ENCODE peak calls at places on chromosomes 2 and 18, in four cellular contexts. H is WTC11, B is SK-N-SH, U is K562. P is an unnamed sample.

GRCh38 chr2:242017086-242017485 is 147.6 kb downstream of the RTP5 start:
- DNase-seq in H (no peak), U (no peak), B (no peak), P (no peak)

GRCh38 chr2:24972315-24972958 is 682 bp upstream of the DNAJC27 start:
- DNase-seq in U (peak), H (no peak), B (peak), P (no peak)

GRCh38 chr2:115389024-115389423 is 946.6 kb downstream of the DPP10 start:
- DNase-seq in B (no peak), U (no peak), H (no peak), P (no peak)

GRCh38 chr2:42052702-42053481 is 5.1 kb downstream of the PKDCC start:
- DNase-seq in H (no peak), U (peak), B (no peak), P (no peak)

GRCh38 chr2:53235836-53236582 is 531.6 kb upstream of the CHAC2 start:
- DNase-seq in H (no peak), B (no peak), U (no peak), P (no peak)

GRCh38 chr2:173347305-173348168 is 7.1 kb upstream of the CDCA7 start:
- DNase-seq in U (no peak), B (no peak), H (no peak), P (no peak)

GRCh38 chr2:18545384-18545783 is 15.1 kb downstream of the RDH14 start:
- DNase-seq in H (no peak), U (no peak), B (no peak), P (no peak)

GRCh38 chr2:74290466-74291216 is 52.6 kb downstream of the SLC4A5 start:
- DNase-seq in U (no peak), B (no peak), H (no peak), P (no peak)

GRCh38 chr2:203730076-203730729 is 23.8 kb downstream of the CD28 start:
- DNase-seq in B (no peak), H (no peak), U (no peak), P (no peak)

GRCh38 chr2:104050632-104051242 is 803.2 kb upstream of the POU3F3 start:
- DNase-seq in B (no peak), U (no peak), H (no peak), P (no peak)

GRCh38 chr18:12579775-12580174 is 78.1 kb downstream of the SPIRE1 start:
- DNase-seq in H (no peak), U (no peak), B (no peak), P (no peak)

GRCh38 chr2:143885461-143885860 is 634.5 kb downstream of the ZEB2 start:
- DNase-seq in H (no peak), B (no peak), U (no peak), P (no peak)

GRCh38 chr18:3726241-3726951 is 276.4 kb downstream of the TGIF1 start:
- DNase-seq in B (no peak), H (no peak), U (no peak), P (no peak)

GRCh38 chr18:34258176-34258575 is 33.5 kb upstream of the NOL4 start:
- DNase-seq in H (no peak), B (no peak), U (no peak), P (no peak)

GRCh38 chr2:183269956-183270355 is 145.7 kb downstream of the NUP35 start:
- DNase-seq in B (no peak), H (no peak), U (no peak), P (no peak)

GRCh38 chr18:45670281-45670962 is 53.6 kb upstream of the SLC14A1 start:
- DNase-seq in U (peak), H (no peak), B (no peak), P (no peak)

GRCh38 chr18:37421349-37422080 is 144.1 kb downstream of the CELF4 start:
- DNase-seq in H (no peak), B (no peak), U (no peak), P (no peak)

GRCh38 chr2:191578031-191578430 is 99.9 kb upstream of the NABP1 start:
- DNase-seq in B (no peak), H (no peak), U (no peak), P (no peak)

GRCh38 chr2:71226391-71226964 is 425 bp downstream of the PAIP2B start:
- DNase-seq in U (no peak), B (peak), H (peak), P (peak)

GRCh38 chr2:120109186-120110061 is 96.5 kb downstream of the EPB41L5 start:
- DNase-seq in B (peak), U (peak), H (no peak), P (no peak)

GRCh38 chr2:143034292-143035074 is 94.7 kb upstream of the ARHGAP15 start:
- DNase-seq in B (peak), H (peak), U (peak), P (no peak)

GRCh38 chr2:129152514-129152913 is 827.0 kb upstream of the RAB6C start:
- DNase-seq in H (no peak), B (no peak), U (no peak), P (no peak)

GRCh38 chr2:165436559-165436958 is 32.9 kb upstream of the CSRNP3 start:
- DNase-seq in B (no peak), U (no peak), H (no peak), P (no peak)

GRCh38 chr2:128921740-128922139 is 603.1 kb upstream of the HS6ST1 start:
- DNase-seq in H (no peak), U (no peak), B (no peak), P (no peak)

GRCh38 chr2:170660406-170660805 is 54.7 kb upstream of the SP5 start:
- DNase-seq in H (no peak), U (no peak), B (no peak), P (no peak)

GRCh38 chr2:156242874-156243273 is 89.6 kb downstream of the NR4A2 start:
- DNase-seq in B (no peak), H (no peak), U (no peak), P (no peak)

GRCh38 chr18:24426073-24426397 is 435 bp upstream of the IMPACT start:
- DNase-seq in U (no peak), H (no peak), B (no peak), P (no peak)

GRCh38 chr2:105373344-105373781 is 25.5 kb downstream of the FHL2 start:
- DNase-seq in U (no peak), H (no peak), B (no peak), P (no peak)

GRCh38 chr2:28201711-28202180 is 190.9 kb upstream of the FOSL2 start:
- DNase-seq in B (no peak), U (no peak), H (no peak), P (no peak)

GRCh38 chr2:135909976-135910375 is 33.7 kb upstream of the MCM6 start:
- DNase-seq in H (no peak), B (no peak), U (no peak), P (no peak)

GRCh38 chr18:62497171-62497783 is 25.5 kb upstream of the ZCCHC2 start:
- DNase-seq in H (no peak), U (no peak), B (no peak), P (no peak)

GRCh38 chr2:233426619-233427342 is 72.5 kb downstream of the DGKD start:
- DNase-seq in B (no peak), H (no peak), U (peak), P (no peak)

GRCh38 chr2:25674003-25674362 is 606 bp upstream of the DTNB start:
- DNase-seq in U (no peak), B (no peak), H (no peak), P (no peak)

GRCh38 chr2:234204480-234204879 is 154.0 kb downstream of the SPP2 start:
- DNase-seq in U (no peak), B (no peak), H (no peak), P (no peak)

GRCh38 chr2:218745160-218745558 is 34.5 kb downstream of the TTLL4 start:
- DNase-seq in H (no peak), B (no peak), U (peak), P (no peak)

GRCh38 chr2:217291259-217291658 is 431.4 kb upstream of the TNP1 start:
- DNase-seq in H (no peak), B (no peak), U (no peak), P (no peak)

GRCh38 chr18:13617826-13618515 is 108.4 kb downstream of the FAM210A start:
- DNase-seq in H (no peak), U (no peak), B (no peak), P (no peak)

GRCh38 chr18:49647496-49648168 is 85.8 kb downstream of the LIPG start:
- DNase-seq in H (no peak), U (no peak), B (no peak), P (no peak)

GRCh38 chr2:103284750-103285149 is 522.9 kb downstream of the TMEM182 start:
- DNase-seq in U (no peak), H (no peak), B (no peak), P (no peak)

GRCh38 chr18:80074183-80074582 is 34.9 kb upstream of the ADNP2 start:
- DNase-seq in B (no peak), H (no peak), U (no peak), P (no peak)

GRCh38 chr18:80075940-80076339 is 33.1 kb upstream of the ADNP2 start:
- DNase-seq in H (no peak), U (no peak), B (no peak), P (no peak)

GRCh38 chr18:80077873-80078272 is 31.2 kb upstream of the ADNP2 start:
- DNase-seq in H (no peak), U (no peak), B (no peak), P (no peak)

GRCh38 chr18:80070825-80071224 is 36.6 kb downstream of the RBFA start:
- DNase-seq in H (no peak), U (no peak), B (no peak), P (no peak)

GRCh38 chr18:80076379-80076778 is 32.7 kb upstream of the ADNP2 start:
- DNase-seq in B (no peak), H (no peak), U (no peak), P (no peak)
- TF ChIP-seq TEAD4 in B (no peak), H (no peak), U (no peak), P (no peak)

GRCh38 chr18:39053569-39053968 is 1488.0 kb upstream of the CELF4 start:
- DNase-seq in B (peak), U (no peak), H (no peak), P (no peak)
- TF ChIP-seq TEAD4 in B (no peak), U (no peak), H (no peak), P (no peak)

DNA sequence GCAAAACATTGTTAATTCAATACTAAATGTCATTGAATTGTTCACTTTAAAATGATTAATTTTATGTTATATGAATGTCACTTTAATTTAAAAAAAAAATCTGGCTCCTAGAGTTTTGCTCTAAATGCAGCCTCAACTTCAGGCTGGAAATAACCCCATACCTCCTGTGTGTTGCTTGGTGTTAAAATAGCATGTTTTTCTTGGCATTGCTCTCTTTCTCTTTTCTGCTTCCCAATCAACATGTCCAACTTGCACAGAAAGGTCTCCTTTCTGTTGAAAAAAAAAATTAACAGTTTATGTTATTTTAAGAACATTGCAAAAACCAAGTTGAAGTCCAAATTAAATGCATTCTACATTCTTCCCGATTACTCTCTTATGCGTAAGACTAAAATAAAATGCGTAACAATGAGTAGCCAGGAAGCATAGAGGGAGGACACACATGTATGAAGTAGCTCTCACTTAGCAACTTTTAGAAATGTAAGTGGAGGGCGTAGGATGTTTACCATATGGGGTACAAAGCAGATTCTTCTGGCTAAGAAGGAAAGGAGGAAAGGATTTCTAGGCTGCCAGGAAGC is 1406.1 kb upstream of the NXPH2 start:
- DNase-seq in H (no peak), U (no peak), B (no peak), P (no peak)
- TF ChIP-seq TEAD4 in H (no peak), U (no peak), B (no peak), P (no peak)

DNA sequence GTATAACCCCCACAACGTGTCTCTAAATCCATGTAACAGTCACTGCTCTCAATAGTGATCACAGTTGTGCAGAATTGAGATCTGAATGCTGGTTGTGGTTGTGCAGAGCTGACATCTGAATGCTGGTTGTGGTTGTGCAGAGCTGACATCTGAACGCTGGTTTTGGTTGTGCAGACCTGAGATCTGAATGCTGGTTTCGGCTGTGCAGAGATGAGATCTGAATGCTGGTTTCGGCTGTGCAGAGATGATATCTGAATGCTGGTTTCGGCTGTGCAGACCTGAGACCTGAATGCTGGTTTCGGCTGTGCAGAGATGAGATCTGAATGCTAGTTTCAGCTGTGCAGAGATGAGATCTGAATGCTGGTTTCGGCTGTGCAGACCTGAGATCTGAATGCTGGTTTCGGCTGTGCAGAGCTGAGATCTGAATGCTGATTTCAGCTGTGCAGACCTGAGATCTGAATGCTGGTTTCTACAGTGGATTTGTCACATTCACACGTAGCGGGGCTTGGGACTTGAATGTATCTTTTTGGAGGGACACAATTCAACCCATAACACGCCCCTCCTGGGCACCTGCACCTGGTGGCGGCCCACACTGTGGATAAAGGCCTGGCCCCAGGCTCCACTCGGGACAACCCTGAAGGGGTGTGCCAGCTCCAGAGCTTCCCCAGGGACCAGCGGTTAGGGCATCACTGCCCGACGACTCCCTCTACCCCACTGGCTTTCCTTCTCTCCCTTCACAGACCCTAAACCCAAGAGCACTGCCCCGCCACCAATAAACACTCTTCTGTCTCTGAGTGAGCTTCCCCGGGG is 51.1 kb upstream of the SLC66A3 start:
- DNase-seq in H (no peak), B (no peak), U (no peak), P (no peak)
- TF ChIP-seq TEAD4 in H (no peak), B (no peak), U (no peak), P (no peak)

GRCh38 chr2:236815746-236816145 is 246.1 kb downstream of the ACKR3 start:
- DNase-seq in U (no peak), H (no peak), B (no peak), P (no peak)
- TF ChIP-seq TEAD4 in U (no peak), H (no peak), B (no peak), P (no peak)